ENCODE peak calls at places on chromosomes 6 and 20, in five cellular contexts. One of them, this sample, is unnamed.

GRCh38 chr20:32985596-32985995 is 18.6 kb downstream of the SUN5 start:
- DNase-seq in fibroblast of the aortic adventitia: no peak
- DNase-seq in OCI-LY7: no peak
- DNase-seq in nephron progenitor cell: no peak
- DNase-seq in NCI-H1105: no peak
- DNase-seq in this sample: no peak

GRCh38 chr20:14288341-14289330 is 48.8 kb downstream of the FLRT3 start:
- DNase-seq in fibroblast of the aortic adventitia: peak
- DNase-seq in OCI-LY7: no peak
- DNase-seq in nephron progenitor cell: no peak
- DNase-seq in NCI-H1105: no peak
- DNase-seq in this sample: no peak

GRCh38 chr20:62872184-62872862 is 10.7 kb upstream of the TCFL5 start:
- DNase-seq in fibroblast of the aortic adventitia: no peak
- DNase-seq in OCI-LY7: no peak
- DNase-seq in nephron progenitor cell: no peak
- DNase-seq in NCI-H1105: no peak
- DNase-seq in this sample: no peak

GRCh38 chr20:1417273-1417672 is 24.4 kb upstream of the FKBP1A start:
- DNase-seq in fibroblast of the aortic adventitia: no peak
- DNase-seq in OCI-LY7: no peak
- DNase-seq in nephron progenitor cell: no peak
- DNase-seq in NCI-H1105: no peak
- DNase-seq in this sample: no peak

GRCh38 chr20:58986968-58987517 is 6.0 kb downstream of the NELFCD start:
- DNase-seq in fibroblast of the aortic adventitia: no peak
- DNase-seq in OCI-LY7: no peak
- DNase-seq in nephron progenitor cell: no peak
- DNase-seq in NCI-H1105: no peak
- DNase-seq in this sample: no peak

GRCh38 chr20:6501061-6501460 is 266.4 kb upstream of the BMP2 start:
- DNase-seq in fibroblast of the aortic adventitia: peak
- DNase-seq in OCI-LY7: no peak
- DNase-seq in nephron progenitor cell: no peak
- DNase-seq in NCI-H1105: no peak
- DNase-seq in this sample: no peak

GRCh38 chr20:36017034-36017951 is 48.9 kb downstream of the CNBD2 start:
- DNase-seq in fibroblast of the aortic adventitia: peak
- DNase-seq in OCI-LY7: no peak
- DNase-seq in nephron progenitor cell: no peak
- DNase-seq in NCI-H1105: no peak
- DNase-seq in this sample: peak

GRCh38 chr6:68533339-68533795 is 101.7 kb upstream of the ADGRB3 start:
- DNase-seq in fibroblast of the aortic adventitia: no peak
- DNase-seq in OCI-LY7: no peak
- DNase-seq in nephron progenitor cell: no peak
- DNase-seq in NCI-H1105: no peak
- DNase-seq in this sample: no peak

GRCh38 chr6:132962936-132963579 is 148.7 kb downstream of the RPS12 start:
- DNase-seq in fibroblast of the aortic adventitia: peak
- DNase-seq in OCI-LY7: peak
- DNase-seq in nephron progenitor cell: peak
- DNase-seq in NCI-H1105: peak
- DNase-seq in this sample: peak

GRCh38 chr6:154611241-154611640 is 100.8 kb upstream of the CNKSR3 start:
- DNase-seq in fibroblast of the aortic adventitia: no peak
- DNase-seq in OCI-LY7: no peak
- DNase-seq in nephron progenitor cell: no peak
- DNase-seq in NCI-H1105: no peak
- DNase-seq in this sample: no peak

GRCh38 chr6:8082954-8083858 is 19.0 kb upstream of the BLOC1S5 start:
- DNase-seq in fibroblast of the aortic adventitia: peak
- DNase-seq in OCI-LY7: no peak
- DNase-seq in nephron progenitor cell: no peak
- DNase-seq in NCI-H1105: no peak
- DNase-seq in this sample: no peak

GRCh38 chr20:17436664-17437063 is 94.5 kb downstream of the BFSP1 start:
- DNase-seq in fibroblast of the aortic adventitia: no peak
- DNase-seq in OCI-LY7: no peak
- DNase-seq in nephron progenitor cell: no peak
- DNase-seq in NCI-H1105: no peak
- DNase-seq in this sample: no peak

GRCh38 chr20:35235881-35236280 is 9.4 kb downstream of the MMP24 start:
- DNase-seq in fibroblast of the aortic adventitia: no peak
- DNase-seq in OCI-LY7: no peak
- DNase-seq in nephron progenitor cell: no peak
- DNase-seq in NCI-H1105: no peak
- DNase-seq in this sample: no peak

GRCh38 chr20:10565922-10566897 is 107.6 kb downstream of the JAG1 start:
- DNase-seq in fibroblast of the aortic adventitia: peak
- DNase-seq in OCI-LY7: no peak
- DNase-seq in nephron progenitor cell: no peak
- DNase-seq in NCI-H1105: no peak
- DNase-seq in this sample: no peak

GRCh38 chr6:147075326-147075840 is 128.8 kb upstream of the STXBP5 start:
- DNase-seq in fibroblast of the aortic adventitia: no peak
- DNase-seq in OCI-LY7: no peak
- DNase-seq in nephron progenitor cell: no peak
- DNase-seq in NCI-H1105: no peak
- DNase-seq in this sample: no peak

GRCh38 chr6:155270566-155271091 is 6.8 kb downstream of the CLDN20 start:
- DNase-seq in fibroblast of the aortic adventitia: no peak
- DNase-seq in OCI-LY7: no peak
- DNase-seq in nephron progenitor cell: peak
- DNase-seq in NCI-H1105: no peak
- DNase-seq in this sample: no peak

GRCh38 chr6:18742406-18742805 is 355.3 kb downstream of the RNF144B start:
- DNase-seq in fibroblast of the aortic adventitia: peak
- DNase-seq in OCI-LY7: no peak
- DNase-seq in nephron progenitor cell: no peak
- DNase-seq in NCI-H1105: no peak
- DNase-seq in this sample: no peak

GRCh38 chr6:26033132-26033941 is 53.9 kb upstream of the HFE start:
- DNase-seq in fibroblast of the aortic adventitia: peak
- DNase-seq in OCI-LY7: peak
- DNase-seq in nephron progenitor cell: peak
- DNase-seq in NCI-H1105: peak
- DNase-seq in this sample: peak